ENCODE peak calls at places on chromosomes 1 and 21, in nine cellular contexts. One of them, this sample, is unnamed.

GRCh38 chr1:25484096-25484495 is 53.4 kb downstream of the MACO1 start:
- DNase-seq in fibroblast of pulmonary artery: no peak
- DNase-seq in NCI-H1417: no peak
- DNase-seq in ureter: peak
- DNase-seq in SJCRH30: no peak
- DNase-seq in activated T-cell treated with anti-CD3 and anti-CD28 coated beads for 1 hour: no peak
- DNase-seq in PC-3: no peak
- DNase-seq in stimulated activated CD8-positive, alpha-beta memory T cell treated with anti-CD3 and anti-CD28 coated beads, Interleukin-12 subunit alpha, Interleukin-12 subunit beta, amount 100 ng/mL, for 4 hours: no peak
- DNase-seq in left lung: no peak
- DNase-seq in this sample: peak

GRCh38 chr1:212968385-212968863 is 18.1 kb downstream of the VASH2 start:
- DNase-seq in ureter: no peak
- DNase-seq in PC-3: no peak
- DNase-seq in NCI-H1417: no peak
- DNase-seq in fibroblast of pulmonary artery: no peak
- DNase-seq in activated T-cell treated with anti-CD3 and anti-CD28 coated beads for 1 hour: no peak
- DNase-seq in left lung: no peak
- DNase-seq in SJCRH30: peak
- DNase-seq in stimulated activated CD8-positive, alpha-beta memory T cell treated with anti-CD3 and anti-CD28 coated beads, Interleukin-12 subunit alpha, Interleukin-12 subunit beta, amount 100 ng/mL, for 4 hours: no peak
- DNase-seq in this sample: no peak

GRCh38 chr1:167249702-167250101 is 29.0 kb downstream of the POU2F1 start:
- DNase-seq in ureter: no peak
- DNase-seq in left lung: no peak
- DNase-seq in stimulated activated CD8-positive, alpha-beta memory T cell treated with anti-CD3 and anti-CD28 coated beads, Interleukin-12 subunit alpha, Interleukin-12 subunit beta, amount 100 ng/mL, for 4 hours: no peak
- DNase-seq in fibroblast of pulmonary artery: no peak
- DNase-seq in PC-3: peak
- DNase-seq in activated T-cell treated with anti-CD3 and anti-CD28 coated beads for 1 hour: no peak
- DNase-seq in SJCRH30: no peak
- DNase-seq in NCI-H1417: no peak
- DNase-seq in this sample: no peak

GRCh38 chr1:172917972-172918371 is 132.8 kb downstream of the TNFSF18 start:
- DNase-seq in left lung: no peak
- DNase-seq in PC-3: peak
- DNase-seq in activated T-cell treated with anti-CD3 and anti-CD28 coated beads for 1 hour: no peak
- DNase-seq in ureter: no peak
- DNase-seq in fibroblast of pulmonary artery: peak
- DNase-seq in stimulated activated CD8-positive, alpha-beta memory T cell treated with anti-CD3 and anti-CD28 coated beads, Interleukin-12 subunit alpha, Interleukin-12 subunit beta, amount 100 ng/mL, for 4 hours: no peak
- DNase-seq in NCI-H1417: no peak
- DNase-seq in SJCRH30: peak
- DNase-seq in this sample: no peak

GRCh38 chr1:67952071-67952470 is 98.4 kb downstream of the DIRAS3 start:
- DNase-seq in PC-3: no peak
- DNase-seq in SJCRH30: no peak
- DNase-seq in stimulated activated CD8-positive, alpha-beta memory T cell treated with anti-CD3 and anti-CD28 coated beads, Interleukin-12 subunit alpha, Interleukin-12 subunit beta, amount 100 ng/mL, for 4 hours: no peak
- DNase-seq in NCI-H1417: no peak
- DNase-seq in left lung: no peak
- DNase-seq in fibroblast of pulmonary artery: peak
- DNase-seq in activated T-cell treated with anti-CD3 and anti-CD28 coated beads for 1 hour: no peak
- DNase-seq in ureter: no peak
- DNase-seq in this sample: no peak

GRCh38 chr1:224502459-224503160 is 68.0 kb upstream of the WDR26 start:
- DNase-seq in NCI-H1417: peak
- DNase-seq in fibroblast of pulmonary artery: no peak
- DNase-seq in activated T-cell treated with anti-CD3 and anti-CD28 coated beads for 1 hour: no peak
- DNase-seq in SJCRH30: no peak
- DNase-seq in PC-3: peak
- DNase-seq in left lung: no peak
- DNase-seq in stimulated activated CD8-positive, alpha-beta memory T cell treated with anti-CD3 and anti-CD28 coated beads, Interleukin-12 subunit alpha, Interleukin-12 subunit beta, amount 100 ng/mL, for 4 hours: no peak
- DNase-seq in ureter: no peak
- DNase-seq in this sample: peak

GRCh38 chr1:45521413-45522323 is at the start of gene PRDX1:
- DNase-seq in ureter: peak
- DNase-seq in SJCRH30: peak
- DNase-seq in left lung: peak
- DNase-seq in PC-3: peak
- DNase-seq in NCI-H1417: peak
- DNase-seq in stimulated activated CD8-positive, alpha-beta memory T cell treated with anti-CD3 and anti-CD28 coated beads, Interleukin-12 subunit alpha, Interleukin-12 subunit beta, amount 100 ng/mL, for 4 hours: peak
- DNase-seq in fibroblast of pulmonary artery: peak
- DNase-seq in activated T-cell treated with anti-CD3 and anti-CD28 coated beads for 1 hour: peak
- DNase-seq in this sample: peak

GRCh38 chr1:25828491-25828890 is 8.7 kb downstream of the MTFR1L start:
- DNase-seq in stimulated activated CD8-positive, alpha-beta memory T cell treated with anti-CD3 and anti-CD28 coated beads, Interleukin-12 subunit alpha, Interleukin-12 subunit beta, amount 100 ng/mL, for 4 hours: no peak
- DNase-seq in fibroblast of pulmonary artery: no peak
- DNase-seq in left lung: no peak
- DNase-seq in ureter: no peak
- DNase-seq in activated T-cell treated with anti-CD3 and anti-CD28 coated beads for 1 hour: no peak
- DNase-seq in PC-3: no peak
- DNase-seq in SJCRH30: no peak
- DNase-seq in NCI-H1417: no peak
- DNase-seq in this sample: no peak

GRCh38 chr1:205772607-205773032 is 2.7 kb downstream of the RAB29 start:
- DNase-seq in activated T-cell treated with anti-CD3 and anti-CD28 coated beads for 1 hour: no peak
- DNase-seq in SJCRH30: no peak
- DNase-seq in NCI-H1417: no peak
- DNase-seq in ureter: no peak
- DNase-seq in fibroblast of pulmonary artery: no peak
- DNase-seq in left lung: no peak
- DNase-seq in stimulated activated CD8-positive, alpha-beta memory T cell treated with anti-CD3 and anti-CD28 coated beads, Interleukin-12 subunit alpha, Interleukin-12 subunit beta, amount 100 ng/mL, for 4 hours: no peak
- DNase-seq in PC-3: no peak
- DNase-seq in this sample: no peak

GRCh38 chr1:12601690-12602632 is 16.0 kb downstream of the DHRS3 start:
- DNase-seq in PC-3: peak
- DNase-seq in stimulated activated CD8-positive, alpha-beta memory T cell treated with anti-CD3 and anti-CD28 coated beads, Interleukin-12 subunit alpha, Interleukin-12 subunit beta, amount 100 ng/mL, for 4 hours: no peak
- DNase-seq in fibroblast of pulmonary artery: no peak
- DNase-seq in SJCRH30: peak
- DNase-seq in left lung: no peak
- DNase-seq in ureter: no peak
- DNase-seq in NCI-H1417: no peak
- DNase-seq in activated T-cell treated with anti-CD3 and anti-CD28 coated beads for 1 hour: no peak
- DNase-seq in this sample: no peak

GRCh38 chr21:36676039-36676950 is 22.6 kb upstream of the SIM2 start:
- DNase-seq in activated T-cell treated with anti-CD3 and anti-CD28 coated beads for 1 hour: no peak
- DNase-seq in PC-3: peak
- DNase-seq in stimulated activated CD8-positive, alpha-beta memory T cell treated with anti-CD3 and anti-CD28 coated beads, Interleukin-12 subunit alpha, Interleukin-12 subunit beta, amount 100 ng/mL, for 4 hours: no peak
- DNase-seq in SJCRH30: no peak
- DNase-seq in fibroblast of pulmonary artery: no peak
- DNase-seq in left lung: no peak
- DNase-seq in ureter: no peak
- DNase-seq in NCI-H1417: no peak
- DNase-seq in this sample: no peak

GRCh38 chr1:234628099-234628498 is 18.1 kb upstream of the IRF2BP2 start:
- DNase-seq in ureter: peak
- DNase-seq in fibroblast of pulmonary artery: peak
- DNase-seq in activated T-cell treated with anti-CD3 and anti-CD28 coated beads for 1 hour: no peak
- DNase-seq in NCI-H1417: no peak
- DNase-seq in SJCRH30: no peak
- DNase-seq in left lung: no peak
- DNase-seq in stimulated activated CD8-positive, alpha-beta memory T cell treated with anti-CD3 and anti-CD28 coated beads, Interleukin-12 subunit alpha, Interleukin-12 subunit beta, amount 100 ng/mL, for 4 hours: no peak
- DNase-seq in PC-3: peak
- DNase-seq in this sample: no peak

GRCh38 chr1:158087320-158087927 is 93.3 kb upstream of the CD1D start:
- DNase-seq in fibroblast of pulmonary artery: peak
- DNase-seq in NCI-H1417: peak
- DNase-seq in PC-3: peak
- DNase-seq in SJCRH30: peak
- DNase-seq in activated T-cell treated with anti-CD3 and anti-CD28 coated beads for 1 hour: no peak
- DNase-seq in stimulated activated CD8-positive, alpha-beta memory T cell treated with anti-CD3 and anti-CD28 coated beads, Interleukin-12 subunit alpha, Interleukin-12 subunit beta, amount 100 ng/mL, for 4 hours: no peak
- DNase-seq in ureter: no peak
- DNase-seq in left lung: no peak
- DNase-seq in this sample: peak

GRCh38 chr1:208977012-208977411 is 606.5 kb upstream of the CAMK1G start:
- DNase-seq in NCI-H1417: no peak
- DNase-seq in PC-3: peak
- DNase-seq in ureter: no peak
- DNase-seq in stimulated activated CD8-positive, alpha-beta memory T cell treated with anti-CD3 and anti-CD28 coated beads, Interleukin-12 subunit alpha, Interleukin-12 subunit beta, amount 100 ng/mL, for 4 hours: no peak
- DNase-seq in fibroblast of pulmonary artery: no peak
- DNase-seq in SJCRH30: no peak
- DNase-seq in left lung: no peak
- DNase-seq in activated T-cell treated with anti-CD3 and anti-CD28 coated beads for 1 hour: no peak
- DNase-seq in this sample: no peak

GRCh38 chr1:202234331-202235002 is 40.9 kb downstream of the LGR6 start:
- DNase-seq in stimulated activated CD8-positive, alpha-beta memory T cell treated with anti-CD3 and anti-CD28 coated beads, Interleukin-12 subunit alpha, Interleukin-12 subunit beta, amount 100 ng/mL, for 4 hours: no peak
- DNase-seq in SJCRH30: no peak
- DNase-seq in ureter: no peak
- DNase-seq in activated T-cell treated with anti-CD3 and anti-CD28 coated beads for 1 hour: no peak
- DNase-seq in PC-3: no peak
- DNase-seq in left lung: no peak
- DNase-seq in NCI-H1417: no peak
- DNase-seq in fibroblast of pulmonary artery: no peak
- DNase-seq in this sample: no peak

GRCh38 chr1:178006043-178006442 is 36.2 kb upstream of the SEC16B start:
- DNase-seq in ureter: no peak
- DNase-seq in SJCRH30: no peak
- DNase-seq in activated T-cell treated with anti-CD3 and anti-CD28 coated beads for 1 hour: no peak
- DNase-seq in fibroblast of pulmonary artery: no peak
- DNase-seq in PC-3: no peak
- DNase-seq in left lung: no peak
- DNase-seq in stimulated activated CD8-positive, alpha-beta memory T cell treated with anti-CD3 and anti-CD28 coated beads, Interleukin-12 subunit alpha, Interleukin-12 subunit beta, amount 100 ng/mL, for 4 hours: no peak
- DNase-seq in NCI-H1417: no peak
- DNase-seq in this sample: no peak

GRCh38 chr1:201769966-201770365 is 59.0 kb upstream of the IPO9 start:
- DNase-seq in NCI-H1417: no peak
- DNase-seq in fibroblast of pulmonary artery: peak
- DNase-seq in PC-3: no peak
- DNase-seq in left lung: no peak
- DNase-seq in activated T-cell treated with anti-CD3 and anti-CD28 coated beads for 1 hour: no peak
- DNase-seq in ureter: no peak
- DNase-seq in SJCRH30: no peak
- DNase-seq in stimulated activated CD8-positive, alpha-beta memory T cell treated with anti-CD3 and anti-CD28 coated beads, Interleukin-12 subunit alpha, Interleukin-12 subunit beta, amount 100 ng/mL, for 4 hours: no peak
- DNase-seq in this sample: no peak

GRCh38 chr1:168980180-168980579 is 126.3 kb upstream of the ATP1B1 start:
- DNase-seq in PC-3: no peak
- DNase-seq in NCI-H1417: no peak
- DNase-seq in SJCRH30: no peak
- DNase-seq in left lung: no peak
- DNase-seq in ureter: no peak
- DNase-seq in stimulated activated CD8-positive, alpha-beta memory T cell treated with anti-CD3 and anti-CD28 coated beads, Interleukin-12 subunit alpha, Interleukin-12 subunit beta, amount 100 ng/mL, for 4 hours: no peak
- DNase-seq in fibroblast of pulmonary artery: no peak
- DNase-seq in activated T-cell treated with anti-CD3 and anti-CD28 coated beads for 1 hour: no peak
- DNase-seq in this sample: no peak

GRCh38 chr21:31520506-31521163 is 138.9 kb upstream of the SOD1 start:
- DNase-seq in activated T-cell treated with anti-CD3 and anti-CD28 coated beads for 1 hour: no peak
- DNase-seq in NCI-H1417: peak
- DNase-seq in fibroblast of pulmonary artery: no peak
- DNase-seq in SJCRH30: peak
- DNase-seq in ureter: no peak
- DNase-seq in PC-3: no peak
- DNase-seq in stimulated activated CD8-positive, alpha-beta memory T cell treated with anti-CD3 and anti-CD28 coated beads, Interleukin-12 subunit alpha, Interleukin-12 subunit beta, amount 100 ng/mL, for 4 hours: no peak
- DNase-seq in left lung: no peak
- DNase-seq in this sample: no peak

GRCh38 chr1:1602321-1602931 is 2.5 kb upstream of the FNDC10 start:
- DNase-seq in activated T-cell treated with anti-CD3 and anti-CD28 coated beads for 1 hour: no peak
- DNase-seq in PC-3: no peak
- DNase-seq in stimulated activated CD8-positive, alpha-beta memory T cell treated with anti-CD3 and anti-CD28 coated beads, Interleukin-12 subunit alpha, Interleukin-12 subunit beta, amount 100 ng/mL, for 4 hours: no peak
- DNase-seq in fibroblast of pulmonary artery: no peak
- DNase-seq in NCI-H1417: no peak
- DNase-seq in ureter: no peak
- DNase-seq in left lung: peak
- DNase-seq in SJCRH30: no peak
- DNase-seq in this sample: no peak

GRCh38 chr1:163361123-163361934 is 39.6 kb downstream of the NUF2 start:
- DNase-seq in PC-3: peak
- DNase-seq in stimulated activated CD8-positive, alpha-beta memory T cell treated with anti-CD3 and anti-CD28 coated beads, Interleukin-12 subunit alpha, Interleukin-12 subunit beta, amount 100 ng/mL, for 4 hours: no peak
- DNase-seq in fibroblast of pulmonary artery: peak
- DNase-seq in NCI-H1417: peak
- DNase-seq in ureter: no peak
- DNase-seq in SJCRH30: no peak
- DNase-seq in left lung: no peak
- DNase-seq in activated T-cell treated with anti-CD3 and anti-CD28 coated beads for 1 hour: no peak
- DNase-seq in this sample: no peak

GRCh38 chr1:180600301-180600700 is 31.5 kb upstream of the XPR1 start:
- DNase-seq in activated T-cell treated with anti-CD3 and anti-CD28 coated beads for 1 hour: no peak
- DNase-seq in NCI-H1417: no peak
- DNase-seq in stimulated activated CD8-positive, alpha-beta memory T cell treated with anti-CD3 and anti-CD28 coated beads, Interleukin-12 subunit alpha, Interleukin-12 subunit beta, amount 100 ng/mL, for 4 hours: no peak
- DNase-seq in left lung: no peak
- DNase-seq in PC-3: no peak
- DNase-seq in SJCRH30: no peak
- DNase-seq in ureter: no peak
- DNase-seq in fibroblast of pulmonary artery: no peak
- DNase-seq in this sample: no peak

GRCh38 chr1:40978886-40979240 is 633 bp upstream of the CTPS1 start:
- DNase-seq in PC-3: no peak
- DNase-seq in stimulated activated CD8-positive, alpha-beta memory T cell treated with anti-CD3 and anti-CD28 coated beads, Interleukin-12 subunit alpha, Interleukin-12 subunit beta, amount 100 ng/mL, for 4 hours: no peak
- DNase-seq in activated T-cell treated with anti-CD3 and anti-CD28 coated beads for 1 hour: no peak
- DNase-seq in left lung: no peak
- DNase-seq in ureter: no peak
- DNase-seq in fibroblast of pulmonary artery: no peak
- DNase-seq in NCI-H1417: no peak
- DNase-seq in SJCRH30: no peak
- DNase-seq in this sample: no peak

This sample was measured in prostate gland.